ENCODE peak calls at places on chromosomes 6 and 20, in seven cellular contexts. R is HCT116, D is K562, A is GM12878, O is H1, X is HepG2, U is SK-N-SH. H is an unnamed sample.

GRCh38 chr6:33161354-33162320 is 30.6 kb downstream of the COL11A2 start:
- DNase-seq in R (peak), D (peak), A (no peak), O (no peak), X (peak), U (peak), H (peak)

GRCh38 chr20:31676534-31677030 is 38.9 kb downstream of the COX4I2 start:
- DNase-seq in R (no peak), D (peak), A (no peak), O (no peak), X (no peak), U (no peak), H (no peak)

GRCh38 chr6:15481892-15482291 is 180.9 kb downstream of the DTNBP1 start:
- DNase-seq in R (no peak), D (peak), A (no peak), O (no peak), X (no peak), U (no peak), H (no peak)

GRCh38 chr6:14375940-14376339 is 258.4 kb downstream of the CD83 start:
- DNase-seq in R (no peak), D (no peak), A (no peak), O (no peak), X (no peak), U (no peak), H (no peak)

GRCh38 chr20:21364413-21364812 is 32.9 kb downstream of the NKX2-4 start:
- DNase-seq in R (no peak), D (no peak), A (no peak), O (no peak), X (peak), U (no peak), H (no peak)

GRCh38 chr6:43724914-43725642 is 37.5 kb upstream of the MRPS18A start:
- DNase-seq in R (peak), D (peak), A (peak), O (no peak), X (peak), U (no peak), H (peak)

GRCh38 chr6:21931641-21932335 is 338.2 kb downstream of the SOX4 start:
- DNase-seq in R (no peak), D (no peak), A (no peak), O (no peak), X (no peak), U (no peak), H (no peak)

GRCh38 chr6:94463306-94463705 is 1043.9 kb upstream of the EPHA7 start:
- DNase-seq in R (no peak), D (no peak), A (no peak), O (no peak), X (no peak), U (no peak), H (no peak)

GRCh38 chr6:149313070-149313469 is 4.4 kb upstream of the TAB2 start:
- DNase-seq in R (no peak), D (no peak), A (no peak), O (no peak), X (no peak), U (no peak), H (no peak)

GRCh38 chr6:143556529-143556928 is 45.0 kb upstream of the FUCA2 start:
- DNase-seq in R (no peak), D (no peak), A (no peak), O (no peak), X (no peak), U (no peak), H (no peak)

GRCh38 chr6:136525586-136526195 is 24.5 kb downstream of the MAP7 start:
- DNase-seq in R (no peak), D (no peak), A (no peak), O (no peak), X (no peak), U (no peak), H (no peak)

GRCh38 chr20:25288291-25289181 is 40.7 kb downstream of the PYGB start:
- DNase-seq in R (no peak), D (no peak), A (peak), O (no peak), X (no peak), U (no peak), H (no peak)

GRCh38 chr6:119834418-119834817 is 484.9 kb upstream of the MAN1A1 start:
- DNase-seq in R (no peak), D (no peak), A (no peak), O (no peak), X (no peak), U (no peak), H (no peak)

GRCh38 chr6:161169690-161170089 is 104.2 kb downstream of the AGPAT4 start:
- DNase-seq in R (no peak), D (peak), A (no peak), O (no peak), X (no peak), U (peak), H (no peak)

GRCh38 chr6:142387997-142388815 is 86.4 kb downstream of the ADGRG6 start:
- DNase-seq in R (no peak), D (no peak), A (no peak), O (no peak), X (peak), U (peak), H (peak)

GRCh38 chr6:26383624-26384417 is 913 bp downstream of the BTN2A2 start:
- DNase-seq in R (no peak), D (no peak), A (no peak), O (no peak), X (no peak), U (no peak), H (no peak)

GRCh38 chr6:42506070-42506469 is 54.3 kb upstream of the TRERF1 start:
- DNase-seq in R (no peak), D (no peak), A (no peak), O (no peak), X (no peak), U (no peak), H (no peak)

GRCh38 chr6:20092071-20092566 is 120.2 kb downstream of the MBOAT1 start:
- DNase-seq in R (peak), D (peak), A (peak), O (no peak), X (peak), U (peak), H (peak)

GRCh38 chr6:36818741-36819140 is 20.5 kb downstream of the CPNE5 start:
- DNase-seq in R (no peak), D (no peak), A (no peak), O (no peak), X (no peak), U (no peak), H (no peak)

GRCh38 chr6:32173051-32173727 is 2.7 kb downstream of the AGPAT1 start:
- DNase-seq in R (no peak), D (no peak), A (no peak), O (no peak), X (no peak), U (no peak), H (no peak)

GRCh38 chr6:148217921-148218320 is 124.7 kb upstream of the SASH1 start:
- DNase-seq in R (no peak), D (no peak), A (no peak), O (no peak), X (no peak), U (no peak), H (no peak)

GRCh38 chr6:43951063-43951755 is 176.0 kb downstream of the MRPL14 start:
- DNase-seq in R (peak), D (peak), A (no peak), O (peak), X (peak), U (peak), H (no peak)

GRCh38 chr6:4155848-4156466 is 20.6 kb upstream of the ECI2 start:
- DNase-seq in R (peak), D (peak), A (no peak), O (no peak), X (peak), U (peak), H (no peak)

GRCh38 chr6:146785001-146785585 is 186.3 kb downstream of the ADGB start:
- DNase-seq in R (peak), D (peak), A (no peak), O (no peak), X (peak), U (peak), H (peak)

GRCh38 chr20:54633903-54634302 is 158.5 kb downstream of the DOK5 start:
- DNase-seq in R (no peak), D (no peak), A (peak), O (no peak), X (no peak), U (no peak), H (no peak)

GRCh38 chr6:28393912-28394662 is 5.5 kb downstream of the ZSCAN12 start:
- DNase-seq in R (no peak), D (no peak), A (no peak), O (no peak), X (peak), U (peak), H (no peak)

GRCh38 chr6:37340639-37340943 is 13.2 kb upstream of the RNF8 start:
- DNase-seq in R (no peak), D (no peak), A (no peak), O (no peak), X (no peak), U (no peak), H (no peak)

GRCh38 chr20:14223806-14224205 is 113.6 kb downstream of the FLRT3 start:
- DNase-seq in R (no peak), D (no peak), A (no peak), O (no peak), X (no peak), U (no peak), H (no peak)

GRCh38 chr6:102670756-102671155 is 1277.2 kb downstream of the GRIK2 start:
- DNase-seq in R (no peak), D (no peak), A (no peak), O (no peak), X (no peak), U (no peak), H (no peak)

GRCh38 chr20:36572701-36573102 is 695 bp upstream of the TGIF2 start:
- DNase-seq in R (no peak), D (peak), A (no peak), O (no peak), X (peak), U (peak), H (no peak)

GRCh38 chr6:40159865-40160264 is 225.6 kb upstream of the MOCS1 start:
- DNase-seq in R (no peak), D (no peak), A (no peak), O (no peak), X (no peak), U (no peak), H (no peak)

GRCh38 chr20:39269493-39270217 is 307.5 kb downstream of the DHX35 start:
- DNase-seq in R (no peak), D (no peak), A (no peak), O (no peak), X (no peak), U (no peak), H (no peak)

GRCh38 chr6:113876654-113877053 is 19.5 kb downstream of the MARCKS start:
- DNase-seq in R (no peak), D (no peak), A (no peak), O (no peak), X (no peak), U (no peak), H (no peak)
- TF ChIP-seq JUND in R (no peak), D (no peak), A (no peak), O (no peak), X (no peak), U (no peak), H (no peak)

GRCh38 chr20:2156666-2157624 is 55.3 kb downstream of the STK35 start:
- DNase-seq in R (no peak), D (no peak), A (no peak), O (no peak), X (peak), U (no peak), H (no peak)
- TF ChIP-seq JUND in R (no peak), D (no peak), A (no peak), O (no peak), X (peak), U (no peak), H (no peak)

DNA sequence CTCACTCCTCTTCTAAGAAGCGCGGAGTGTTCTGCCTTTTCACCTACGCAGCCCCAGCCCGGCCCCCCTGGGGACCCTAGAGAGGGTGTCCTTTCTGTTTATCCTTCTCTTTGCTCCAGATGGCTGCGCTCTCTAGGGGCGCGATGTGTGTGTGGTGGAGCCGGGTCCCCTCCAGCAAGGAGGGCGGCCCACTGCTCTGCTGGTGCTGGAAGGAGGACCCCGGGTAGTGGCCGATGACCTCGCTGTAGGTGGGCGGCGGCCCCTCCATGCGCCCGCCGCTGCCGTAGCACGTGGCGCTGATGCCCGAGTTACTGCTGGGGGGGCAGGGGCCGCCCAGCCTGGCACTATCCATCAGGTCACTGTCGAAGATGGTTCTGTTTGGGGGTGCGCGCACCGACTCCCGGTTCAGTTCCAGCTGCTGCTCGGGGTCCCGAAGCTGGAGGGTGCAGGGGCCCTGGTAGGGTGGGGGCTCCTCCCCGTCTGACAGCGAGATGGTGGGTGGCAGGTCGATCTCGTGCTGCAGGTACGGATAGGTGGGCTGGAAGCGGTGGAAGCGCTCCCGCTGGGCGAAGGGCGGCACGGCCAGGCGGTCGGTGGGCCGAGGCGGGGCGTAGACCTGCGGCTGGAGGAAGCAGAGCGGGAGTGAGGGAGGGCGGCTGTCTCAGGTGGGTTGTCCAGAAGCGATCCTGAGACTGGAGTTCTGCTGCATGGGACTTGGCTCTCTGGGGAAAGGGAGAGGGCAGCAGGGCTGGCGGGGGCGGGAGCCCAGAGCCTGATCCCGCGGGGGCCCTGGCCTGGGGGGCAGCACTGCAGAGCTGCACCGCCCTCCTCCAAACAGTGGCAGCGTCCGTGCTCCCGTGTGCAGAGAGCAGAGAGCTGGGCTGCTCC is 32.0 kb upstream of the ZBP1 start:
- DNase-seq in R (no peak), D (peak), A (no peak), O (no peak), X (no peak), U (peak), H (no peak)
- TF ChIP-seq JUND in R (no peak), D (no peak), A (no peak), O (no peak), X (no peak), U (no peak), H (no peak)

DNA sequence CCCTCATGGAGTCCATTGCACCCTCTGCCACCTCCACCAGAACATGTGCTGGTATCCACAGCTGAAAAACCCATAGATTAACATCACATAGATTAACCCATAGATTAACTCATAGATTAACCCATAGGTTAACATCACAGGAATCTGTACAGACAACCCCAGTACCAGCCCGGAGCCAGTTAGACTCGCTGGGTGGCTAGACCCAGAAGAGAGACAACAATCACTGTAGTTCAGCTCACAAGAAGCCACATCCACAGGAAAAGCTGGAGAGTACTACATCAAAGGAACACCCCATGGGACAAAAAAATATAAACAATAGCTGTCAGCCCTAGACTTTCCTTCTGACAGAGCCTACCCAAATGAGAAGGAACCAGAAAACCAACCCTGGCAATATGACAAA is 25.1 kb downstream of the SERPINB9 start:
- DNase-seq in R (no peak), D (no peak), A (no peak), O (no peak), X (no peak), U (no peak), H (peak)
- TF ChIP-seq JUND in R (no peak), D (no peak), A (no peak), O (no peak), X (no peak), U (no peak), H (no peak)

GRCh38 chr6:113636357-113636824 is 220.8 kb upstream of the MARCKS start:
- DNase-seq in R (no peak), D (no peak), A (no peak), O (no peak), X (peak), U (no peak), H (no peak)
- TF ChIP-seq JUND in R (no peak), D (no peak), A (no peak), O (no peak), X (no peak), U (no peak), H (no peak)

DNA sequence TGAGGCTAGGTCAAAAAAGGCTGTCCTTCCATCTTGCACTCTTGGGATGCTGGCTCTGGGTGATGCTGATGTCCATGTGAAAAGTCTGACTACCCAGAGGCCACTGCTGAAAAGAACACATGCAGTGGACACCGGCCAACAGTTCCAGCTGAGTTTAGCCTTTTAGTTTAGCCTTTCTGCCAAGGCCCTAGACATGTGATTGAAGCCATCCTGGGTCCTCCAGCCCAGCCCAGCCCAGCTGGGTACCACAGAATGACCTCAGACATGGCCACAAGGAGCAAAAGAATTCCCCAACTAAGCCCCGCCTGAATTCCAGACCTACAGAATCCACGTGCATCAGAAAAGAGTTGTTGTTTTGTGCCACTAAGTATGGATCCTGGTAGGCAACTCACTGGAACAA is 17.4 kb downstream of the PIGT start:
- DNase-seq in R (no peak), D (no peak), A (no peak), O (no peak), X (no peak), U (no peak), H (no peak)
- TF ChIP-seq JUND in R (no peak), D (no peak), A (no peak), O (no peak), X (no peak), U (no peak), H (no peak)

GRCh38 chr20:63482021-63482587 is 9.6 kb upstream of the KCNQ2 start:
- DNase-seq in R (no peak), D (no peak), A (no peak), O (no peak), X (no peak), U (peak), H (no peak)
- TF ChIP-seq JUND in R (no peak), D (no peak), A (no peak), O (no peak), X (no peak), U (no peak), H (no peak)

GRCh38 chr20:62066983-62067433 is 1.3 kb upstream of the TAF4 start:
- DNase-seq in R (no peak), D (peak), A (peak), O (no peak), X (peak), U (no peak), H (peak)
- TF ChIP-seq JUND in R (no peak), D (no peak), A (no peak), O (no peak), X (no peak), U (no peak), H (no peak)

H was measured in T47D.